ENCODE peak calls at places on chromosomes 1 and 21, in four cellular contexts. C, X, D and G are unnamed samples.
A peak's percentile ranks its signal among the peaks of the same experiment; 100 is the strongest.

GRCh38 chr1:115782571-115783281 is 14.2 kb upstream of the CASQ2 start:
- DNase-seq in C (no peak), X (no peak), D (no peak), G (no peak)

GRCh38 chr1:36207339-36207738 is 16.9 kb upstream of the THRAP3 start:
- DNase-seq in C (no peak), X (no peak), D (no peak), G (no peak)

GRCh38 chr1:19858894-19859293 is 23.3 kb upstream of the OTUD3 start:
- DNase-seq in C (no peak), X (no peak), D (no peak), G (no peak)

GRCh38 chr1:37865348-37866119 is 6.1 kb upstream of the MTF1 start:
- DNase-seq in C (no peak), X (no peak), D (no peak), G (no peak)

GRCh38 chr1:29410476-29410875 is 174.2 kb downstream of the PTPRU start:
- DNase-seq in C (no peak), X (no peak), D (no peak), G (no peak)

GRCh38 chr1:115336741-115337140 is 1.3 kb downstream of the NGF start:
- DNase-seq in C (no peak), X (no peak), D (no peak), G (no peak)

GRCh38 chr1:236515443-236515958 is 8.3 kb upstream of the LGALS8 start:
- DNase-seq in C (no peak), X (no peak), D (no peak), G (no peak)

GRCh38 chr1:183837062-183837461 is 32.1 kb downstream of the RGL1 start:
- DNase-seq in C (no peak), X (no peak), D (no peak), G (no peak)

GRCh38 chr1:237071641-237072420 is 29.8 kb downstream of the RYR2 start:
- DNase-seq in C (no peak), X (no peak), D (no peak), G (no peak)

GRCh38 chr21:43603641-43604504 is 55.4 kb downstream of the HSF2BP start:
- DNase-seq in C (no peak), X (no peak), D (no peak), G (no peak)

GRCh38 chr1:167938083-167938482 is 1.2 kb upstream of the MPC2 start:
- DNase-seq in C (no peak), X (no peak), D (no peak), G (no peak)

GRCh38 chr21:38438476-38438893 is 59.8 kb downstream of the ERG start:
- DNase-seq in C (no peak), X (no peak), D (no peak), G (peak; percentile 45)

GRCh38 chr1:65772607-65773006 is 20.1 kb upstream of the PDE4B start:
- DNase-seq in C (no peak), X (no peak), D (no peak), G (no peak)

GRCh38 chr1:54229281-54229891 is 29.4 kb downstream of the MRPL37 start:
- DNase-seq in C (no peak), X (no peak), D (no peak), G (no peak)

GRCh38 chr1:216005916-216006315 is 417.3 kb downstream of the USH2A start:
- DNase-seq in C (no peak), X (no peak), D (no peak), G (no peak)

GRCh38 chr1:155174334-155175280 is 958 bp downstream of the TRIM46 start:
- DNase-seq in C (peak; percentile 60), X (no peak), D (peak; percentile 82), G (no peak)

GRCh38 chr1:39047374-39048229 is 21.5 kb downstream of the NDUFS5 start:
- DNase-seq in C (no peak), X (no peak), D (no peak), G (no peak)

GRCh38 chr1:8075511-8076051 is 49.5 kb upstream of the ERRFI1 start:
- DNase-seq in C (no peak), X (no peak), D (no peak), G (no peak)

GRCh38 chr1:89630046-89630445 is 2.9 kb upstream of the LRRC8C start:
- DNase-seq in C (no peak), X (no peak), D (no peak), G (no peak)

GRCh38 chr1:67460648-67461500 is 30.7 kb upstream of the SERBP1 start:
- DNase-seq in C (no peak), X (no peak), D (no peak), G (no peak)

GRCh38 chr1:28190337-28190979 is 14.0 kb upstream of the PTAFR start:
- DNase-seq in C (no peak), X (no peak), D (no peak), G (no peak)

GRCh38 chr1:44628962-44629756 is 45.1 kb downstream of the TMEM53 start:
- DNase-seq in C (no peak), X (no peak), D (no peak), G (no peak)

GRCh38 chr1:118300808-118301207 is 115.8 kb upstream of the SPAG17 start:
- DNase-seq in C (no peak), X (no peak), D (no peak), G (no peak)

GRCh38 chr1:51818487-51818886 is 60.0 kb downstream of the NRDC start:
- DNase-seq in C (no peak), X (no peak), D (no peak), G (no peak)

GRCh38 chr1:173915596-173915995 is 1.5 kb downstream of the SERPINC1 start:
- DNase-seq in C (no peak), X (no peak), D (no peak), G (no peak)

GRCh38 chr1:32393832-32394140 is 455 bp downstream of the BSDC1 start:
- DNase-seq in C (peak; percentile 77), X (no peak), D (no peak), G (no peak)

GRCh38 chr1:8004113-8004802 is 21.9 kb downstream of the ERRFI1 start:
- DNase-seq in C (no peak), X (no peak), D (no peak), G (no peak)

GRCh38 chr1:248834343-248834940 is 3.6 kb upstream of the ZNF672 start:
- DNase-seq in C (no peak), X (no peak), D (peak; percentile 27), G (no peak)